ENCODE peak calls at places on chromosomes 6 and 20, in ten cellular contexts. H is GM12865; E is cardiac septum; C is naive B cell; Q is OCI-LY7; O is mucosa of descending colon; I is activated naive CD4-positive, alpha-beta T cell; G is heart left ventricle; D is T47D; S is posterior vena cava. J is an unnamed sample.

GRCh38 chr6:168385380-168385779 is 55.6 kb upstream of the SMOC2 start:
- DNase-seq in H (no peak), E (peak), C (no peak), Q (no peak), O (no peak), I (no peak), G (no peak), D (no peak), S (no peak), J (no peak)

GRCh38 chr6:43985329-43985728 is 141.9 kb downstream of the MRPL14 start:
- DNase-seq in H (no peak), E (no peak), C (no peak), Q (no peak), O (no peak), I (no peak), G (no peak), D (no peak), S (peak), J (no peak)

GRCh38 chr20:48052492-48052870 is 267.2 kb upstream of the SULF2 start:
- DNase-seq in H (no peak), E (no peak), C (no peak), Q (no peak), O (no peak), I (no peak), G (no peak), D (no peak), S (no peak), J (no peak)

GRCh38 chr6:140436023-140436811 is 1061.8 kb upstream of the CITED2 start:
- DNase-seq in H (no peak), E (no peak), C (no peak), Q (no peak), O (no peak), I (no peak), G (no peak), D (no peak), S (no peak), J (no peak)

GRCh38 chr6:130229645-130230044 is 6.9 kb upstream of the SAMD3 start:
- DNase-seq in H (no peak), E (no peak), C (no peak), Q (no peak), O (no peak), I (no peak), G (no peak), D (no peak), S (no peak), J (no peak)

GRCh38 chr20:33660035-33660684 is 2.0 kb upstream of the C20orf144 start:
- DNase-seq in H (no peak), E (no peak), C (no peak), Q (no peak), O (no peak), I (no peak), G (no peak), D (no peak), S (peak), J (no peak)

GRCh38 chr20:50850721-50851286 is 55.9 kb downstream of the BCAS4 start:
- DNase-seq in H (no peak), E (no peak), C (no peak), Q (peak), O (no peak), I (no peak), G (no peak), D (no peak), S (no peak), J (no peak)

GRCh38 chr20:32473231-32474008 is 111.7 kb downstream of the NOL4L start:
- DNase-seq in H (no peak), E (no peak), C (no peak), Q (no peak), O (peak), I (no peak), G (no peak), D (peak), S (no peak), J (no peak)

GRCh38 chr20:38601216-38602184 is at the start of gene ARHGAP40:
- DNase-seq in H (peak), E (peak), C (no peak), Q (no peak), O (no peak), I (no peak), G (no peak), D (peak), S (no peak), J (peak)

GRCh38 chr6:54864272-54864671 is 17.7 kb downstream of the FAM83B start:
- DNase-seq in H (no peak), E (no peak), C (no peak), Q (no peak), O (no peak), I (no peak), G (no peak), D (no peak), S (no peak), J (no peak)

J was measured in germinal center.